ENCODE peak calls at places on chromosomes 1 and 21, in six cellular contexts. Q is left ventricle myocardium inferior; S is activated naive CD8-positive, alpha-beta T cell treated with anti-CD3 and anti-CD28 coated beads, Interleukin-2, amount 50 U/mL, for 24 hours; E is nucleus accumbens; K is H54; B is coronary artery. D is an unnamed sample.

GRCh38 chr1:229440821-229441537 is 7.1 kb upstream of the ACTA1 start:
- DNase-seq in Q (no peak), S (no peak), K (peak), E (no peak), B (no peak), D (no peak)

GRCh38 chr1:233140519-233140918 is 155.0 kb downstream of the PCNX2 start:
- DNase-seq in B (no peak), K (no peak), S (no peak), E (no peak), Q (no peak), D (no peak)

GRCh38 chr1:201022824-201023516 is 544 bp downstream of the KIF21B start:
- DNase-seq in K (no peak), E (no peak), B (no peak), Q (no peak), S (peak), D (peak)

GRCh38 chr1:171081220-171081993 is 9.3 kb upstream of the FMO3 start:
- DNase-seq in B (no peak), S (no peak), K (no peak), Q (no peak), E (no peak), D (peak)

GRCh38 chr1:53316058-53316741 is 11.7 kb downstream of the LRP8 start:
- DNase-seq in B (no peak), S (no peak), K (no peak), E (no peak), Q (no peak), D (no peak)

GRCh38 chr1:151837197-151837596 is 2.4 kb downstream of the C2CD4D start:
- DNase-seq in B (no peak), Q (no peak), E (no peak), K (no peak), S (no peak), D (no peak)

GRCh38 chr1:146036241-146036989 is 14.9 kb upstream of the HJV start:
- DNase-seq in B (no peak), K (no peak), Q (no peak), S (no peak), E (no peak), D (no peak)

GRCh38 chr1:235168375-235168774 is 7.3 kb upstream of the RBM34 start:
- DNase-seq in Q (no peak), E (no peak), S (no peak), K (no peak), B (no peak), D (no peak)

GRCh38 chr21:44425895-44426662 is 29.2 kb upstream of the LRRC3 start:
- DNase-seq in K (no peak), E (no peak), S (no peak), Q (peak), B (no peak), D (no peak)

GRCh38 chr1:198935371-198935921 is 296.6 kb downstream of the PTPRC start:
- DNase-seq in S (peak), Q (peak), K (peak), E (no peak), B (no peak), D (peak)

GRCh38 chr1:82560566-82560965 is 759.8 kb downstream of the ADGRL2 start:
- DNase-seq in E (no peak), K (no peak), B (no peak), S (no peak), Q (no peak), D (no peak)

GRCh38 chr1:210496063-210496462 is 167.4 kb downstream of the HHAT start:
- DNase-seq in S (no peak), K (peak), Q (peak), B (no peak), E (peak), D (peak)

GRCh38 chr21:29504751-29505321 is 206.1 kb downstream of the BACH1 start:
- DNase-seq in S (no peak), B (no peak), E (no peak), Q (no peak), K (no peak), D (no peak)

GRCh38 chr1:24195146-24195545 is 8.1 kb upstream of the IFNLR1 start:
- DNase-seq in K (no peak), E (no peak), B (no peak), Q (no peak), S (no peak), D (no peak)

GRCh38 chr1:96238426-96238825 is 483.2 kb upstream of the PTBP2 start:
- DNase-seq in S (no peak), K (no peak), E (no peak), Q (no peak), B (no peak), D (no peak)

D was measured in midbrain.